ENCODE peak calls at places on chromosomes 6 and 20, in five cellular contexts. I, Q, P, S and V are unnamed samples. For H3K9me3, the result is how much of the 10 kb centered on the place peaks cover.

GRCh38 chr6:37058084-37058586 is 52.7 kb downstream of the FGD2 start:
- DNase-seq in I (no peak), P (no peak), Q (peak), S (no peak), V (no peak)

GRCh38 chr6:20655317-20655716 is 121.1 kb downstream of the CDKAL1 start:
- DNase-seq in Q (peak), S (no peak), I (no peak), P (no peak), V (no peak)

GRCh38 chr6:105733556-105734162 is 330.8 kb upstream of the PREP start:
- DNase-seq in Q (peak), P (no peak), I (no peak), S (no peak), V (no peak)

GRCh38 chr6:25954756-25955155 is 7.8 kb upstream of the TRIM38 start:
- DNase-seq in I (no peak), S (no peak), Q (no peak), P (no peak), V (no peak)

GRCh38 chr20:20711413-20711812 is 1.0 kb downstream of the RALGAPA2 start:
- DNase-seq in P (peak), S (no peak), I (peak), Q (no peak), V (no peak)

GRCh38 chr6:43243649-43244321 is 504 bp downstream of the TTBK1 start:
- DNase-seq in I (no peak), P (no peak), S (no peak), Q (no peak), V (no peak)

GRCh38 chr6:134432036-134432435 is 114.1 kb upstream of the SGK1 start:
- DNase-seq in S (no peak), P (no peak), I (no peak), Q (no peak), V (no peak)

GRCh38 chr20:57596998-57597939 is 23.0 kb downstream of the ZBP1 start:
- DNase-seq in Q (peak), I (peak), P (peak), S (peak), V (no peak)

GRCh38 chr20:44212792-44213191 is 2.2 kb upstream of the OSER1 start:
- DNase-seq in S (no peak), P (no peak), Q (peak), I (no peak), V (no peak)

GRCh38 chr6:157188213-157188612 is 135.1 kb downstream of the TMEM242 start:
- DNase-seq in I (no peak), S (no peak), P (no peak), Q (peak), V (peak)

GRCh38 chr6:104644848-104645247 is 214.9 kb downstream of the HACE1 start:
- DNase-seq in I (no peak), S (no peak), Q (no peak), P (no peak), V (no peak)

GRCh38 chr20:48767269-48767960 is 60.4 kb downstream of the PREX1 start:
- DNase-seq in I (peak), P (no peak), S (no peak), Q (no peak), V (no peak)

GRCh38 chr20:53839423-53840176 is 230.8 kb downstream of the BCAS1 start:
- DNase-seq in S (no peak), I (peak), Q (no peak), P (no peak), V (no peak)

GRCh38 chr6:147204060-147204785 is at the start of gene STXBP5:
- DNase-seq in P (peak), Q (peak), I (peak), S (peak), V (no peak)

GRCh38 chr6:12241493-12242214 is 48.5 kb upstream of the EDN1 start:
- DNase-seq in Q (no peak), S (no peak), P (no peak), I (no peak), V (no peak)

GRCh38 chr6:169620171-169621125 is 81.4 kb downstream of the WDR27 start:
- DNase-seq in I (no peak), Q (peak), S (no peak), P (no peak), V (peak)

GRCh38 chr20:17818187-17818586 is 118.4 kb downstream of the BANF2 start:
- DNase-seq in I (no peak), S (no peak), P (no peak), Q (no peak), V (no peak)

GRCh38 chr6:137043710-137044365 is 927 bp downstream of the IL20RA start:
- DNase-seq in Q (peak), S (no peak), I (peak), P (peak), V (peak)

GRCh38 chr6:137044366-137045220 is at the start of gene IL20RA:
- DNase-seq in Q (no peak), P (peak), S (peak), I (no peak), V (no peak)

GRCh38 chr6:137049095-137049494 is 4.3 kb upstream of the IL20RA start:
- DNase-seq in I (no peak), Q (no peak), S (no peak), P (no peak), V (no peak)

GRCh38 chr6:137045221-137045789 is 540 bp upstream of the IL20RA start:
- DNase-seq in Q (no peak), I (no peak), P (no peak), S (no peak), V (no peak)

DNA sequence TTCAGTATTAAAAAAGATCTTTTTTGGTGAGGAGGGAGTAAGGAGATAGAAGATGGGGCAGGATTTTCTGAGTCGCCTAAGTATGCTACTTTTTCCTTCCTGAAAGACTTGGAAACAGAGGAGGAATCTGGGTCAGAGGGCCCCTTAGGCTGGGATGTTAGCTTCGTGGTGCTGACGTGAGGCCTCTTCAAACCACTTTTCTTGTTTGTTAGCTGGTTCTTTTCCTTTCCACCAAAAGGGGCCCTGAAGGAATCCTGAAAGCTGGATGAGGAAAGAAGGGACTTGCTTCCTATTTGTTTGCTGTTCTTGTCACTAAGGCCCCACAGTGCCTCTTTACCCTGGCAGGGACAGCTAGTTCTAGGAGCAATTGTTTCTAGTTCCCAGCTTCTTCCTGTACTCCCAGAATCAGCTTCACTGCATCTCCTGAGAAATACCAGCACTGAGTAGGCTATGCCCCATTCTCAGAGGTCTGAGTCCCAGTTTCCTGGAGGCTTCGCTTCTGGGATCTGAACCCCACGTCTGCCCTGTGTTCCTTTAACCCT is 2.2 kb upstream of the IL20RA start:
- DNase-seq in I (no peak), S (no peak), Q (no peak), P (peak), V (no peak)
- H3K9me3 ChIP-seq in I (under half), S (under half), Q (under half), P (under half), V (under half)

GRCh38 chr20:60283281-60283680 is 325.1 kb downstream of the CDH26 start:
- DNase-seq in I (no peak), P (no peak), S (no peak), Q (no peak), V (no peak)
- H3K9me3 ChIP-seq in I (under half), P (under half), S (under half), Q (under half), V (under half)

DNA sequence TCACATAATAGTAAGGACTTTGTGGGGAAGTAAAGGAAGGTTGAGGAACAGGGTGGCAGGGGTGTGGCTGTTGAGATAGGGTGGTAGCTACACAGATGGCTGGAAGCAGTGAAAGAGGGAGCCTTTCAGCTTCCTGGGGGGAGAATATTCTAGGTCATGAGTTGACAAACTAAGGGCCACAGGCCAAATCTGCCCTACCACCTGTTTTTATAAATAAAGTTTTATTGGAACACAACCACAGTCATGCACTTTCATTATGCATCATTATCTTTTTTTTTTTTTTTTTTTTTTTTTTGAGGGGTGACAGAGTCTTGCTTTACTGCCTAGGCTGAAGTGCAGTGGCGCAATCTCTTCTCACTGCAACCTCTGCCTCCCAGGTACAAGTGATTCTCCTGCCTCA is 243.1 kb downstream of the NFATC2 start:
- DNase-seq in P (no peak), S (no peak), Q (no peak), I (no peak), V (no peak)
- H3K9me3 ChIP-seq in P (under half), S (under half), Q (under half), I (under half), V (under half)

GRCh38 chr6:35417979-35418661 is 34.0 kb upstream of the FANCE start:
- DNase-seq in I (no peak), P (no peak), Q (no peak), S (no peak), V (no peak)
- H3K9me3 ChIP-seq in I (under half), P (under half), Q (under half), S (under half), V (under half)

GRCh38 chr6:22545051-22545450 is 24.3 kb upstream of the HDGFL1 start:
- DNase-seq in P (no peak), I (no peak), Q (no peak), S (no peak), V (no peak)

DNA sequence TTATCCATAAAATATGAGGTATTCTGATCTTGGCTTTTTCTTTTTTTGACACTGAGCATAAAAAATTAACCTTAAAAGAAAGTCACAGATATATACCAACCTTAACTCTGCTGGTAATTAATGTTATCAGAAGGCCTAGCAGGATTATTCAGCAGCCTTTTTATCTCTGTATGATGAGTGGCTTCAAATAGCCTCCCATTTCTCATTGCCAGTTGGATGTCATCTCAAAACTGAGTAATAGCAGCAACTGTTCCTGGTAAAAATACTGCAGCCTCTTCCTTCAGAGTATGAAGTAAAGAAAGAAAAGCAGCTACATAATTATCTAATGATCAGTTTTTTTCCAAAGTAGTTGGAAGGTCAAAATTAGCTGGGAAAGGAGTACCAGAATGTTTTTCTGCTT is 24.9 kb upstream of the HDGFL1 start:
- DNase-seq in Q (no peak), S (no peak), P (no peak), I (no peak), V (no peak)
- H3K9me3 ChIP-seq in Q (under half), S (under half), P (under half), I (under half), V (under half)

DNA sequence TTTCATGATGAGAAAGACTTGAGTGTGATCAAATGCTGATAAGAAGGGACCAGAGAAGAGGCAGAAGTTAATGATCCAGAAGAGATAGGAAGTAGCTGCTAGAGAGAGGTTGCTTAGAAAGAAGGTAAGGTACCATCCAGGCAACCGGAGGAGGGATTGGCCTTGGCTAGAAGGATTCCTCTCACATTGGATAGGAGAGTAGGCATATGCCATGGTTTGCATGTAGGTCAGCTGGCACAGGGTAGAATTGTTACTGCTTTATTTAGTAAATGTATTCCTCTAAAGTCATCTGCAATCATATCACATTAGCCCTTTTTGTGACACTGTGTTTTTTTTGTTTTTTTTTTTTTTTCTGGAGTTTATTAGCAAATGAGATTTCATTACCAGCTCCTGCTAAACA is 580.9 kb upstream of the FLRT3 start:
- DNase-seq in I (no peak), S (no peak), P (no peak), Q (no peak), V (no peak)
- H3K9me3 ChIP-seq in I (under half), S (under half), P (under half), Q (under half), V (under half)

DNA sequence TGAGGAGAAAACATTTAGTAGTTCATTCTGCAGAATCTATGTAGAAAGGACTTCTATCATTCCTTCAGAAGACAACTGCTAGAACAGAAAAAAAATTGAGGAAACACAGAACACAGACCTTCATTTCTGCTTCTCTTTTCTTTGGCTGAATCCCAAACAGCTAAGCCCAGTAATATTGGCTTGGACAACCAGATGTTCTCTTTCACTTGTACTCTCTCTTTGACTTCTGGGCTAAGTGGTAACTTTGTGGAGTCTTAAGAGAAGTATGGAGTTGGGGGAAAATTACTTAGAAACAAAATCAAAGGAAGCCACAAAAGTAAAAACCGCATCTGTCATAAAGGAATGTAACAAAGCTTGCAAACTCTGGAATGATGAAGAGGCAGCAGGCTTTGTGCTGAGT is 587.5 kb downstream of the CBLN4 start:
- DNase-seq in I (no peak), S (no peak), Q (no peak), P (no peak), V (no peak)
- H3K9me3 ChIP-seq in I (under half), S (under half), Q (under half), P (under half), V (under half)

DNA sequence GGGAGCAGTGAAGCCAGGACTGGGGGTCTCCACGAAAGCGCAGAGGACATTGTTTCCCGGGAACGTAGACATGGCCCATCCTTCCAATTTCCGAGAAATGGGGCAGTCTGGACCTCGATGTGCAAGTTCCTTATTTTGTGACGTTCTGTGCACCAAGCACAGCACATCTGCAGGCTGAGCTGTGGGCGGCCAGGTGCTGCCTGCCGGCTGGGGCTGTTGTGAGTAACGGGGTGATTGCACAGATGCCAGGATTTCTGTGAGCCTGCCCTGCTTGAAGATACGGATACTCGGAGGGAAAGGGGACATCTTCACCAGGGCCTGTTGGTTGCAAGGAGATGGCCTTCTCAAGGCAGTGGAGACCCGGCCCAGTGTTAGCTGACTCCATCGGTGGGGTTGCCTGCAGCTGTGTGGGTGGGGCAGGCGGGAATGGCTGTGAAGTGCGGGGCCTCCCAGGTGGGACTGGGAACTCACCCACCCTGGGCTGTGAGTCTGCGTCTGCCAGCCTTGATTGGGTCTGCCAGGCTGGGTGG is 27.6 kb downstream of the CDH4 start:
- DNase-seq in P (no peak), Q (no peak), I (no peak), S (no peak), V (no peak)
- H3K9me3 ChIP-seq in P (under half), Q (under half), I (under half), S (under half), V (under half)

GRCh38 chr6:27448456-27448855 is 24.4 kb downstream of the ZNF184 start:
- DNase-seq in Q (no peak), I (no peak), P (no peak), S (no peak), V (no peak)

GRCh38 chr6:27451660-27452390 is 21.1 kb downstream of the ZNF184 start:
- DNase-seq in S (no peak), Q (no peak), P (no peak), I (no peak), V (no peak)

DNA sequence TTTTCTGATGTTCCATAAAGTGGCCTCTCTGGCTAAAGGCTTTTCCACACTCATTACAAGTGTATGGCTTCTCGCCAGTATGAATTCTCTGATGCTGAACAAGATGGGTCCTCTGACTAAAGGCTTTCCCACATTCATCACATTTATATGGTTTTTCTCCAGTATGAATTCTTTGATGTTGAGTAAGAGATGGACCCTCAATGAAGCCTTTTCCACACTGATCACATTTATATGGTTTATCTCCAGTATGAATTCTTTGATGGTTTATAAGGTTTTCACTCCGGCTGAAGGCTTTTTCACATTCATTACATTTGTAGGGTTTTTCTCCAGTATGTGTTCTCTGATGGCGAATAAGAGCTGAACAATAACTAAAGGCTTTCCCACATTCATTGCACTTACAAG is 20.4 kb downstream of the ZNF184 start:
- DNase-seq in I (no peak), Q (peak), S (no peak), P (no peak), V (no peak)
- H3K9me3 ChIP-seq in I (half or more), Q (half or more), S (half or more), P (under half), V (under half)